ENCODE peak calls at places on chromosomes 5 and 9, in six cellular contexts. X, R, A, U, G and W are unnamed samples.

GRCh38 chr9:94591876-94592275 is 1.7 kb downstream of the FBP2 start:
- DNase-seq in X (no peak), R (no peak), A (no peak), U (no peak), G (no peak), W (no peak)

GRCh38 chr5:89735108-89735507 is 674.4 kb downstream of the CETN3 start:
- DNase-seq in X (no peak), R (no peak), A (no peak), U (no peak), G (no peak), W (no peak)

GRCh38 chr5:66415208-66415607 is 181.0 kb upstream of the MAST4 start:
- DNase-seq in X (no peak), R (no peak), A (peak), U (no peak), G (no peak), W (no peak)

GRCh38 chr5:177186645-177187044 is 53.1 kb downstream of the NSD1 start:
- DNase-seq in X (no peak), R (no peak), A (no peak), U (no peak), G (no peak), W (no peak)

GRCh38 chr9:89920901-89921300 is 316.1 kb downstream of the GADD45G start:
- DNase-seq in X (no peak), R (no peak), A (no peak), U (no peak), G (no peak), W (no peak)

GRCh38 chr5:102818345-102818744 is 63.2 kb downstream of the PAM start:
- DNase-seq in X (no peak), R (no peak), A (no peak), U (no peak), G (no peak), W (no peak)

GRCh38 chr5:103573411-103573810 is 10.8 kb upstream of the NUDT12 start:
- DNase-seq in X (no peak), R (no peak), A (no peak), U (no peak), G (no peak), W (no peak)

GRCh38 chr5:31530541-31531265 is 1.2 kb downstream of the DROSHA start:
- DNase-seq in X (no peak), R (no peak), A (no peak), U (no peak), G (peak), W (no peak)

GRCh38 chr9:36925033-36925432 is 109.0 kb downstream of the PAX5 start:
- DNase-seq in X (no peak), R (no peak), A (peak), U (no peak), G (no peak), W (no peak)

GRCh38 chr9:92608221-92609141 is 61.5 kb downstream of the IPPK start:
- DNase-seq in X (no peak), R (no peak), A (no peak), U (no peak), G (no peak), W (no peak)

GRCh38 chr9:133589454-133590227 is 19.5 kb downstream of the FAM163B start:
- DNase-seq in X (no peak), R (no peak), A (peak), U (no peak), G (peak), W (no peak)

GRCh38 chr5:36958612-36959011 is 82.0 kb downstream of the NIPBL start:
- DNase-seq in X (no peak), R (no peak), A (no peak), U (no peak), G (no peak), W (no peak)
- H3K4me3 ChIP-seq in X (no peak), R (no peak), A (no peak), U (no peak), G (no peak), W (no peak)

DNA sequence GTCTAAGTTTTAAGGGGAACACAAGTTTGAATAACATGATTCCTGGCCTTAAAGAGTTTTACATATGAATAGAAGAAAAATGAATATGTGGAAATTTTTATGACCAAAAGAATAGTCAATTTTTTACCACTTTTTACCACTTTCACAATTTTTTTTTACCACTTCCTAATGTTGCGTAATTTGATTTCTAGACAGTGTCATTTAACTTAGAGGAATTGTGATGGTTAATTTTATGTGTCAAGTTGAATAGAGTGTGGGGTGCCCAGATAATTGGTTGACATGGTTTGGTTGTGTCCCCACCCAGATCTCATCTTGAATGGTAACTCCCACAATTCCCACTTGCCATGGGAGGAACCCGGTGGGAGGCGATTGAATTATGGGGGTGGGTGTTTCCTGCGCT is 416.6 kb downstream of the KIF4B start:
- DNase-seq in X (no peak), R (no peak), A (no peak), U (no peak), G (no peak), W (no peak)
- H3K4me3 ChIP-seq in X (no peak), R (no peak), A (no peak), U (no peak), G (no peak), W (no peak)

GRCh38 chr5:124981901-124982300 is 235.5 kb upstream of the ZNF608 start:
- DNase-seq in X (no peak), R (no peak), A (no peak), U (no peak), G (no peak), W (no peak)

GRCh38 chr5:124980174-124980941 is 233.9 kb upstream of the ZNF608 start:
- DNase-seq in X (no peak), R (no peak), A (no peak), U (no peak), G (peak), W (no peak)

GRCh38 chr5:124976086-124976485 is 229.6 kb upstream of the ZNF608 start:
- DNase-seq in X (no peak), R (no peak), A (no peak), U (no peak), G (no peak), W (no peak)

GRCh38 chr5:124973613-124974130 is 227.2 kb upstream of the ZNF608 start:
- DNase-seq in X (no peak), R (no peak), A (no peak), U (peak), G (no peak), W (no peak)

DNA sequence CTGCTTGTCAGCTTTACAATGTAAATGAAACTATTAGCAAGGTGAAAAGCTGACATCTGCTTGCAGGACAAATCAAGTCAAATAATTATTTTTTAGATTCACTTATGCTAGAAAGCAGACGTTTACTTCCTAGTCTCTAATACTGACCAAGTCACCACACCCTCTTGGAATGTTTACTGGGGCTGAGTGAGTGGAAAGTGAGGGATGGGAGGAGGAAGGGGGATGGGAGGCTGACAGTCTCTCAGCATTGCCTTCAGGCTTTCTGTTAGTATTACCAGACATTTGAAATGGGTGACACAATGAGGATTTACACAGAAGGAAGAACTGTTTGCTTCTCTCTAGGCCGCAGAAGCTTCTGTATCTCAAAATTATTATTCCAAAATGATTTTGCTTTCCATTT is 232.7 kb upstream of the ZNF608 start:
- DNase-seq in X (no peak), R (no peak), A (peak), U (no peak), G (no peak), W (no peak)
- H3K4me3 ChIP-seq in X (no peak), R (no peak), A (no peak), U (no peak), G (peak), W (no peak)

GRCh38 chr5:68591850-68592249 is 376.3 kb downstream of the PIK3R1 start:
- DNase-seq in X (no peak), R (no peak), A (no peak), U (no peak), G (no peak), W (no peak)
- H3K4me3 ChIP-seq in X (no peak), R (no peak), A (no peak), U (no peak), G (no peak), W (no peak)